ENCODE peak calls at places on chromosomes 12 and 14, in seven cellular contexts. L is GM04504, Z is breast epithelium, F is HS-5, A is head of caudate nucleus, R is osteoblast, Y is H7. I is an unnamed sample.

GRCh38 chr14:94122438-94122837 is 7.0 kb downstream of the IFI27L2 start:
- DNase-seq in Z (no peak), A (no peak), L (no peak), F (no peak), Y (no peak), R (no peak), I (no peak)

GRCh38 chr14:31950760-31951637 is 126.1 kb upstream of the ARHGAP5 start:
- DNase-seq in F (no peak), Z (no peak), A (no peak), R (no peak), Y (peak; percentile 75), L (no peak), I (no peak)

GRCh38 chr12:116592116-116592637 is 33.0 kb downstream of the MAP1LC3B2 start:
- DNase-seq in A (peak; percentile 56), Z (peak; percentile 81), F (no peak), Y (no peak), L (no peak), R (no peak), I (peak; percentile 59)

GRCh38 chr12:1083888-1084262 is 92.9 kb downstream of the ERC1 start:
- DNase-seq in Y (no peak), R (no peak), F (no peak), Z (no peak), L (peak; percentile 59), A (no peak), I (peak; percentile 29)

GRCh38 chr12:4909734-4910501 is at the start of gene KCNA1:
- DNase-seq in L (no peak), Z (no peak), A (peak; percentile 35), R (peak; percentile 67), Y (peak; percentile 81), F (no peak), I (no peak)

GRCh38 chr12:123801573-123802178 is 39.6 kb downstream of the DNAH10 start:
- DNase-seq in F (peak; percentile 11), Z (no peak), R (peak; percentile 87), Y (no peak), L (no peak), A (no peak), I (no peak)

GRCh38 chr12:50265770-50266524 is 17.4 kb downstream of the LIMA1 start:
- DNase-seq in L (no peak), A (no peak), R (no peak), Y (no peak), Z (no peak), F (no peak), I (no peak)

GRCh38 chr12:75996907-75997447 is 34.6 kb downstream of the PHLDA1 start:
- DNase-seq in A (no peak), Z (no peak), Y (no peak), L (no peak), F (no peak), R (peak; percentile 23), I (no peak)

GRCh38 chr12:56722832-56723231 is 2.3 kb downstream of the NACA start:
- DNase-seq in F (no peak), A (no peak), L (no peak), Z (no peak), R (no peak), Y (peak; percentile 18), I (no peak)

GRCh38 chr12:94677778-94678177 is 27.4 kb upstream of the TMCC3 start:
- DNase-seq in A (no peak), Y (no peak), Z (peak; percentile 60), F (no peak), R (no peak), L (no peak), I (no peak)

GRCh38 chr12:54131641-54132280 is 57.0 kb downstream of the SMUG1 start:
- DNase-seq in R (peak; percentile 49), F (no peak), Y (no peak), L (no peak), A (no peak), Z (no peak), I (no peak)

GRCh38 chr14:55454264-55455151 is 14.1 kb upstream of the TBPL2 start:
- DNase-seq in L (no peak), A (no peak), F (no peak), R (peak; percentile 88), Y (no peak), Z (no peak), I (peak; percentile 50)

GRCh38 chr14:57725399-57726077 is 140.4 kb downstream of the SLC35F4 start:
- DNase-seq in A (no peak), Z (no peak), R (no peak), Y (no peak), F (peak; percentile 56), L (peak; percentile 10), I (no peak)

GRCh38 chr14:59698793-59699192 is 122.2 kb upstream of the CCDC175 start:
- DNase-seq in F (peak; percentile 23), L (no peak), R (no peak), Z (no peak), A (no peak), Y (no peak), I (no peak)

GRCh38 chr14:24838945-24839616 is 205.1 kb upstream of the GZMB start:
- DNase-seq in A (peak; percentile 45), F (no peak), L (no peak), Y (no peak), Z (no peak), R (no peak), I (peak; percentile 37)

GRCh38 chr14:105021656-105022275 is 883 bp upstream of the CDCA4 start:
- DNase-seq in Y (peak; percentile 85), Z (peak; percentile 30), A (peak; percentile 67), F (no peak), L (no peak), R (peak; percentile 80), I (no peak)

GRCh38 chr12:27972721-27973120 is at the start of gene PTHLH:
- DNase-seq in L (no peak), A (no peak), Z (no peak), Y (no peak), R (no peak), F (no peak), I (no peak)

GRCh38 chr14:100065161-100065871 is at the start of gene EVL:
- DNase-seq in Z (no peak), F (no peak), A (peak; percentile 60), R (no peak), Y (no peak), L (no peak), I (peak; percentile 46)

GRCh38 chr14:75277000-75277795 is 1.4 kb upstream of the FOS start:
- DNase-seq in L (peak; percentile 90), R (peak; percentile 97), Y (peak; percentile 93), F (no peak), A (peak; percentile 83), Z (peak; percentile 91), I (peak; percentile 89)

GRCh38 chr12:26465419-26466097 is 270.2 kb downstream of the SSPN start:
- DNase-seq in F (no peak), L (no peak), A (no peak), R (no peak), Z (no peak), Y (peak; percentile 41), I (peak; percentile 57)

GRCh38 chr14:79496701-79497100 is 714.6 kb downstream of the DIO2 start:
- DNase-seq in Z (no peak), L (no peak), F (no peak), R (no peak), A (no peak), Y (no peak), I (no peak)

GRCh38 chr12:116123511-116124258 is 153.8 kb downstream of the MED13L start:
- DNase-seq in R (no peak), A (peak; percentile 57), Z (no peak), L (no peak), Y (no peak), F (peak; percentile 60), I (peak; percentile 70)

GRCh38 chr12:124732275-124733075 is 131.2 kb downstream of the SCARB1 start:
- DNase-seq in F (no peak), A (no peak), Z (no peak), L (no peak), R (peak; percentile 88), Y (no peak), I (no peak)

GRCh38 chr14:72535485-72535884 is 358.4 kb downstream of the DPF3 start:
- DNase-seq in F (no peak), R (no peak), L (no peak), Z (no peak), Y (no peak), A (no peak), I (no peak)

GRCh38 chr14:89276424-89276975 is 140.5 kb downstream of the FOXN3 start:
- DNase-seq in F (no peak), R (no peak), A (no peak), L (no peak), Y (no peak), Z (no peak), I (no peak)

GRCh38 chr14:90383731-90384542 is 12.9 kb upstream of the CALM1 start:
- DNase-seq in Z (peak; percentile 27), A (peak; percentile 62), L (no peak), R (no peak), Y (peak; percentile 70), F (no peak), I (peak; percentile 74)

GRCh38 chr14:103427485-103428443 is 42.5 kb downstream of the MARK3 start:
- DNase-seq in F (peak; percentile 35), A (no peak), L (peak; percentile 45), R (no peak), Y (no peak), Z (no peak), I (peak; percentile 24)

GRCh38 chr12:9721394-9722092 is 11.4 kb downstream of the CLECL1 start:
- DNase-seq in F (no peak), R (no peak), L (no peak), A (no peak), Y (no peak), Z (no peak), I (peak; percentile 23)

GRCh38 chr12:55728185-55728931 is 451 bp downstream of the CD63 start:
- DNase-seq in Y (peak; percentile 83), L (no peak), Z (no peak), R (no peak), A (peak; percentile 77), F (no peak), I (peak; percentile 77)

GRCh38 chr12:107761502-107761904 is 566 bp upstream of the PRDM4 start:
- DNase-seq in Z (no peak), A (no peak), Y (peak; percentile 32), L (no peak), R (peak; percentile 75), F (no peak), I (no peak)

GRCh38 chr12:84912191-84913142 is at the start of gene SLC6A15:
- DNase-seq in A (peak; percentile 93), R (no peak), Y (peak; percentile 81), Z (no peak), F (peak; percentile 60), L (no peak), I (peak; percentile 86)

GRCh38 chr14:52266179-52266578 is 1.3 kb upstream of the PTGDR start:
- DNase-seq in F (peak; percentile 19), L (peak; percentile 42), Z (no peak), Y (no peak), A (no peak), R (peak; percentile 92), I (no peak)

GRCh38 chr12:92987362-92987761 is 58.3 kb upstream of the EEA1 start:
- DNase-seq in F (no peak), Z (no peak), Y (peak; percentile 29), R (no peak), A (no peak), L (peak; percentile 66), I (peak; percentile 77)

GRCh38 chr12:7369274-7369729 is 65.4 kb downstream of the ACSM4 start:
- DNase-seq in F (no peak), Z (peak; percentile 78), A (no peak), Y (no peak), R (no peak), L (peak; percentile 48), I (no peak)

GRCh38 chr14:101809671-101810514 is 48.4 kb downstream of the PPP2R5C start:
- DNase-seq in Y (peak; percentile 80), A (peak; percentile 91), R (peak; percentile 85), L (peak; percentile 84), Z (peak; percentile 90), F (peak; percentile 79), I (peak; percentile 96)

GRCh38 chr12:56630180-56630632 is at the start of gene BAZ2A:
- DNase-seq in R (peak; percentile 98), L (peak; percentile 50), Z (peak; percentile 78), A (peak; percentile 94), Y (peak; percentile 98), F (no peak), I (peak; percentile 89)